ENCODE peak calls at places on chromosome 17, in seven cellular contexts. X is GM23248, S is OCI-LY7, B is PC-3, I is Karpas-422, M is PC-9, O is GM23338. G is an unnamed sample. For H3K9me2, the result is how much of the 10 kb centered on the place peaks cover.

GRCh38 chr17:76753061-76753961 is 15.4 kb downstream of the MFSD11 start:
- DNase-seq in I (peak), X (no peak), B (peak), M (no peak), O (no peak), S (peak), G (no peak)

GRCh38 chr17:44439168-44439567 is 49.7 kb upstream of the ITGA2B start:
- DNase-seq in O (no peak), X (no peak), B (no peak), S (no peak), M (no peak), I (no peak), G (no peak)

GRCh38 chr17:17780941-17781590 is 55.7 kb downstream of the SREBF1 start:
- DNase-seq in M (peak), B (peak), S (no peak), I (peak), X (no peak), O (peak), G (no peak)

GRCh38 chr17:78977992-78978973 is 1.4 kb downstream of the LGALS3BP start:
- DNase-seq in O (no peak), M (no peak), S (no peak), B (no peak), I (no peak), X (no peak), G (no peak)

GRCh38 chr17:43434902-43435319 is 36.1 kb downstream of the ARL4D start:
- DNase-seq in X (no peak), M (no peak), O (no peak), I (no peak), B (peak), S (no peak), G (no peak)

GRCh38 chr17:57112994-57113393 is 27.9 kb downstream of the AKAP1 start:
- DNase-seq in I (no peak), X (no peak), M (no peak), O (no peak), S (no peak), B (no peak), G (no peak)

GRCh38 chr17:50183439-50184001 is 17.7 kb downstream of the SGCA start:
- DNase-seq in S (peak), I (no peak), O (no peak), B (no peak), X (peak), M (no peak), G (no peak)

GRCh38 chr17:49896222-49896621 is 48.4 kb upstream of the TAC4 start:
- DNase-seq in X (no peak), O (no peak), S (no peak), B (no peak), M (no peak), I (no peak), G (no peak)

GRCh38 chr17:21078056-21078825 is 35.4 kb upstream of the USP22 start:
- DNase-seq in B (no peak), O (no peak), I (no peak), M (no peak), X (no peak), S (no peak), G (no peak)

GRCh38 chr17:38568845-38569510 is 36.8 kb downstream of the SRCIN1 start:
- DNase-seq in M (no peak), X (no peak), S (no peak), O (no peak), B (no peak), I (no peak), G (no peak)

GRCh38 chr17:3527468-3527867 is 30.1 kb downstream of the TRPV3 start:
- DNase-seq in M (no peak), X (no peak), S (no peak), I (no peak), B (no peak), O (no peak), G (no peak)

GRCh38 chr17:3526491-3526890 is 31.1 kb downstream of the TRPV3 start:
- DNase-seq in I (no peak), O (no peak), M (no peak), X (no peak), B (no peak), S (no peak), G (no peak)

GRCh38 chr17:3528604-3529511 is 28.8 kb downstream of the TRPV3 start:
- DNase-seq in I (no peak), O (no peak), B (no peak), M (peak), S (no peak), X (no peak), G (no peak)

GRCh38 chr17:3526971-3527370 is 30.6 kb downstream of the TRPV3 start:
- DNase-seq in S (no peak), M (no peak), X (no peak), O (no peak), I (no peak), B (no peak), G (no peak)

DNA sequence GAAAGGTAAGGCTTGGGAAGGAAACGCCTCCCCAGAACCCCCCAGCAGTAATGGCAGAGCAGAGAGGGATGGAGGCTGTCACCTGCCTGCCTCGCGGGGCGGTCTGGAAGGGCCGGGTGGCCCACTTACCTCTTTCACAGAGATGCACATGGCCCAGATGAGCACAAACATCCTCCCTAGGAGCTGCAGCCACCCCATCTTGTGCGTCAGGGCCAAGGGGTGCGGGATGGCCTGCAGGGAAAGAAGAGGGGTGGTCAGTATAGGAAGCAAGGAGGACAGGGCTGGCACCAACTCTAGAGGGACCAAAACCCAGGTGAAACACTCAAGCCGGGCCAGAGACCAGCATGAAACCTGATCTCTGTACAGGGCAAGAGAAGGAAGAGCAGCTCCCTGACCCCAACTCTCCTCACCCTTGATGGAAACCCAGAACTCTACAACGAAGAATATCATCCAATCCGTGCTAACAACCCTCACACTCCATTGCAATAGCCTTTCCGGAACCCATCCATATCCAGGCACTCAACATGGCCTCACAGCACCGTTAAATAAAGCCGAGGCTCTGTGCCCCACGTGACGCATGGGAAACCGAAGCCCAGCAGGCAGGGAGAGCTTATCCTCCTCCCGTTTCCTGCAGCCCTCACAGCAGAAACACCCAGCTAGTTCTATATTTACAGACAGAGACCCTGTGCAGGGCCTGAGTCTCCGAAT is 29.6 kb downstream of the TRPV3 start:
- DNase-seq in S (no peak), M (no peak), O (no peak), X (no peak), B (no peak), I (no peak), G (no peak)
- H3K9me2 ChIP-seq in S (under half), M (under half), O (under half), X (under half), B (under half), I (under half), G (under half)

GRCh38 chr17:62017912-62018311 is 47.2 kb downstream of the MED13 start:
- DNase-seq in O (no peak), M (no peak), B (peak), S (no peak), X (peak), I (no peak), G (no peak)

GRCh38 chr17:62017496-62017895 is 47.6 kb downstream of the MED13 start:
- DNase-seq in S (no peak), O (no peak), X (peak), I (no peak), M (no peak), B (no peak), G (no peak)

GRCh38 chr17:62009220-62009619 is 55.9 kb downstream of the MED13 start:
- DNase-seq in I (no peak), B (no peak), M (no peak), S (no peak), X (no peak), O (no peak), G (no peak)

DNA sequence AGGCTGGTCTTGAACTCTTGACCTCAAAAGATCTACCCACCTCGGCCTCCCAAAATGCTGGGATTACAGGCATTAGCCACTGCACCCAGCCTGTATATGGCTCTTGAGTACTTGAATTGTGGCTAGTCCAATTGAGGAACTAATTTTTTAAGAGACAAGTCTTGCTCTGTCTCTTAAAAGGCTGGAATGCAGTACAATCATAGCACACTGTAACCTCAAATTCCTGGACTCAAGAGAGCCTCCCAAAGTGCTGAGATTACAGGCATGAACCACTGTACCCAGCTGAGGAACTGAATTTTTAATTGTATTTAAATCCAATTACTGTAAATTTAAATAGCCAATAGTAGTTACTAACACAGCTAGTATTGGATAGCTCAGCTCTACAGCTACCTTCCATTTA is 50.6 kb downstream of the MED13 start:
- DNase-seq in M (no peak), B (no peak), X (peak), S (no peak), I (no peak), O (no peak), G (no peak)
- H3K9me2 ChIP-seq in M (under half), B (under half), X (under half), S (under half), I (under half), O (under half), G (under half)

DNA sequence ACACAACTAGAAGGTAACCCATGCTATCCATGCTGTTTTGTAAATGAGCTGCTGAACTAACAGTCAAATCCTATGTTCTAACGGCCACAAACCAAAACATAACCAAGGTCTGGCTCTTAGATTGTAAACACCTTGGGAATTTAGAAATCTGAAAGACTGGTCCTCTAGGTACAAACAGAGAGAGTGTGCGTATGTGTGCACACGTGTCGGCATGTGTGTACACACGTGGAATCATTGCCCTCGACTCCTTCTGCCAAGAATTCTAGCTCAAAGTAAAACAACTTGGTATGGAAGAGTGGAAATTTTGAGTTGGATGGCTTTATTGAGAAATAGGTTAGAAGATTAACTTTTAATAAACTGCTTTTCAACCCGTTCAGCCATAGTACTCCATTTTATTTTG is 18.1 kb upstream of the GHDC start:
- DNase-seq in B (no peak), I (no peak), X (peak), S (no peak), O (no peak), M (no peak), G (no peak)
- H3K9me2 ChIP-seq in B (under half), I (under half), X (under half), S (under half), O (under half), M (under half), G (under half)

GRCh38 chr17:36818134-36818825 is 119.0 kb upstream of the LHX1 start:
- DNase-seq in B (no peak), S (no peak), M (no peak), O (no peak), I (no peak), X (no peak), G (no peak)
- H3K9me2 ChIP-seq in B (under half), S (under half), M (under half), O (under half), I (under half), X (under half), G (under half)